ENCODE peak calls at places on chromosomes 13 and 19, in four cellular contexts. One of them, this sample, is unnamed.

GRCh38 chr13:44068737-44069136 is 189.0 kb downstream of the LACC1 start:
- DNase-seq in A549: peak; percentile 50
- DNase-seq in HepG2: no peak
- DNase-seq in K562: no peak
- DNase-seq in this sample: peak; percentile 86

GRCh38 chr13:96952592-96952991 is 41.7 kb downstream of the OXGR1 start:
- DNase-seq in K562: no peak
- DNase-seq in A549: no peak
- DNase-seq in HepG2: no peak
- DNase-seq in this sample: no peak

GRCh38 chr19:2422951-2423880 is 4.2 kb downstream of the TIMM13 start:
- DNase-seq in A549: no peak
- DNase-seq in K562: no peak
- DNase-seq in HepG2: no peak
- DNase-seq in this sample: no peak

GRCh38 chr13:100301418-100301817 is 212.5 kb downstream of the PCCA start:
- DNase-seq in A549: no peak
- DNase-seq in K562: no peak
- DNase-seq in HepG2: no peak
- DNase-seq in this sample: no peak

GRCh38 chr19:19062454-19063182 is 1.2 kb upstream of the SLC25A42 start:
- DNase-seq in A549: no peak
- DNase-seq in HepG2: peak; percentile 30
- DNase-seq in K562: no peak
- DNase-seq in this sample: peak; percentile 63

GRCh38 chr19:58531052-58531600 is 11.5 kb upstream of the ZBTB45 start:
- DNase-seq in K562: no peak
- DNase-seq in HepG2: no peak
- DNase-seq in A549: no peak
- DNase-seq in this sample: no peak

GRCh38 chr19:12772323-12772722 is 3.0 kb downstream of the HOOK2 start:
- DNase-seq in HepG2: no peak
- DNase-seq in K562: no peak
- DNase-seq in A549: no peak
- DNase-seq in this sample: no peak

GRCh38 chr13:22703601-22704209 is 477.1 kb upstream of the SGCG start:
- DNase-seq in HepG2: no peak
- DNase-seq in A549: no peak
- DNase-seq in K562: no peak
- DNase-seq in this sample: no peak

GRCh38 chr13:91087276-91087675 is 260.2 kb upstream of the MIR17HG start:
- DNase-seq in HepG2: no peak
- DNase-seq in A549: no peak
- DNase-seq in K562: no peak
- DNase-seq in this sample: no peak

GRCh38 chr13:113653264-113654174 is 4.5 kb downstream of the ATP4B start:
- DNase-seq in A549: no peak
- DNase-seq in HepG2: no peak
- DNase-seq in K562: no peak
- DNase-seq in this sample: no peak

GRCh38 chr19:5090780-5091575 is 122.1 kb downstream of the KDM4B start:
- DNase-seq in A549: no peak
- DNase-seq in K562: peak; percentile 87
- DNase-seq in HepG2: no peak
- DNase-seq in this sample: peak; percentile 15

GRCh38 chr19:2869618-2870017 is 2.5 kb downstream of the ZNF556 start:
- DNase-seq in HepG2: peak; percentile 57
- DNase-seq in A549: no peak
- DNase-seq in K562: no peak
- DNase-seq in this sample: no peak

GRCh38 chr13:25494708-25495411 is 123.1 kb downstream of the ATP8A2 start:
- DNase-seq in K562: no peak
- DNase-seq in A549: no peak
- DNase-seq in HepG2: no peak
- DNase-seq in this sample: no peak

GRCh38 chr13:41458939-41459753 is 1.8 kb downstream of the RGCC start:
- DNase-seq in HepG2: peak; percentile 30
- DNase-seq in A549: peak; percentile 49
- DNase-seq in K562: peak; percentile 51
- DNase-seq in this sample: peak; percentile 72

GRCh38 chr19:46634045-46634655 is 1.9 kb downstream of the GNG8 start:
- DNase-seq in A549: peak; percentile 96
- DNase-seq in K562: peak; percentile 98
- DNase-seq in HepG2: no peak
- DNase-seq in this sample: peak; percentile 64

GRCh38 chr19:48501446-48501960 is 10.1 kb downstream of the LMTK3 start:
- DNase-seq in K562: peak; percentile 93
- DNase-seq in A549: no peak
- DNase-seq in HepG2: peak; percentile 84
- DNase-seq in this sample: no peak

GRCh38 chr13:93723316-93723715 is 496.7 kb downstream of the GPC6 start:
- DNase-seq in HepG2: no peak
- DNase-seq in K562: no peak
- DNase-seq in A549: no peak
- DNase-seq in this sample: peak; percentile 55

GRCh38 chr13:45315520-45316167 is 25.3 kb downstream of the TPT1 start:
- DNase-seq in A549: no peak
- DNase-seq in K562: no peak
- DNase-seq in HepG2: no peak
- DNase-seq in this sample: no peak

GRCh38 chr13:28820099-28821051 is at the start of gene MTUS2:
- DNase-seq in K562: peak; percentile 68
- DNase-seq in A549: no peak
- DNase-seq in HepG2: no peak
- DNase-seq in this sample: no peak

GRCh38 chr19:3275583-3276340 is 51.3 kb downstream of the CELF5 start:
- DNase-seq in A549: peak; percentile 94
- DNase-seq in K562: peak; percentile 99
- DNase-seq in HepG2: peak; percentile 77
- DNase-seq in this sample: peak; percentile 60

GRCh38 chr13:106522898-106523525 is 12.4 kb downstream of the EFNB2 start:
- DNase-seq in K562: no peak
- DNase-seq in A549: no peak
- DNase-seq in HepG2: no peak
- DNase-seq in this sample: no peak

GRCh38 chr19:18193388-18194207 is 580 bp downstream of the MPV17L2 start:
- DNase-seq in HepG2: no peak
- DNase-seq in A549: no peak
- DNase-seq in K562: peak; percentile 56
- DNase-seq in this sample: no peak

GRCh38 chr19:4624733-4625362 is 14.5 kb upstream of the TNFAIP8L1 start:
- DNase-seq in HepG2: peak; percentile 66
- DNase-seq in A549: peak; percentile 79
- DNase-seq in K562: peak; percentile 43
- DNase-seq in this sample: peak; percentile 32

GRCh38 chr19:13705928-13706447 is 58.3 kb upstream of the MRI1 start:
- DNase-seq in HepG2: no peak
- DNase-seq in K562: peak; percentile 40
- DNase-seq in A549: no peak
- DNase-seq in this sample: no peak

GRCh38 chr19:30419581-30420180 is 47.5 kb downstream of the ZNF536 start:
- DNase-seq in K562: no peak
- DNase-seq in HepG2: no peak
- DNase-seq in A549: no peak
- DNase-seq in this sample: no peak
- TF ChIP-seq MAZ in K562: no peak
- TF ChIP-seq MAZ in HepG2: no peak
- TF ChIP-seq MAZ in A549: no peak
- TF ChIP-seq MAZ in this sample: no peak

GRCh38 chr13:98324105-98324504 is 147.0 kb upstream of the RNF113B start:
- DNase-seq in K562: no peak
- DNase-seq in A549: no peak
- DNase-seq in HepG2: no peak
- DNase-seq in this sample: no peak
- TF ChIP-seq USF2 in K562: no peak
- TF ChIP-seq USF2 in A549: no peak
- TF ChIP-seq USF2 in HepG2: no peak
- TF ChIP-seq USF2 in this sample: no peak

GRCh38 chr13:33547035-33547434 is 261.5 kb upstream of the STARD13 start:
- DNase-seq in HepG2: no peak
- DNase-seq in A549: no peak
- DNase-seq in K562: no peak
- DNase-seq in this sample: no peak

GRCh38 chr13:33543631-33544030 is 258.1 kb upstream of the STARD13 start:
- DNase-seq in A549: no peak
- DNase-seq in K562: no peak
- DNase-seq in HepG2: no peak
- DNase-seq in this sample: no peak

GRCh38 chr13:33544308-33544707 is 258.8 kb upstream of the STARD13 start:
- DNase-seq in A549: no peak
- DNase-seq in K562: no peak
- DNase-seq in HepG2: no peak
- DNase-seq in this sample: no peak

GRCh38 chr13:33543089-33543459 is 257.5 kb upstream of the STARD13 start:
- DNase-seq in A549: no peak
- DNase-seq in HepG2: no peak
- DNase-seq in K562: no peak
- DNase-seq in this sample: no peak

DNA sequence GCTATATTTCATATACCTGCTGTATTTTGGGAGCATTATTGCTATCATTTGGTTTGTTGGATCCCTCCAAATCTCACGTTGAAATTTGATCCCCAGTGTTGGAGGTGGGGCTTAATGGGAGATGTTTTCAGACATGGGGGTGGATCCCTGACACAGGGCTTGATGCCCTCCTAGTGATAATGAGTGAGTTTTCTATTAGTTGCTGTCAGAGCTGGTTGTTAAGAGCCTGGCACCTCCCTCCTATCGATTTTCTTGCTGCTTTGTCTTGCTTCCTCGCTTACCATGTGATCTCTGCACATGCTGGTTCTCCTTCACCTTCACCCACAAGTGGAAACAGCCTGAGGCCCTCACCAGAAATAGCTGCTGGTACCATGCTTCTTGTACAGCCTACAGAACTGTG is 259.9 kb upstream of the STARD13 start:
- DNase-seq in HepG2: no peak
- DNase-seq in K562: no peak
- DNase-seq in A549: no peak
- DNase-seq in this sample: no peak
- TF ChIP-seq MAZ in HepG2: no peak
- TF ChIP-seq MAZ in K562: no peak
- TF ChIP-seq MAZ in A549: no peak
- TF ChIP-seq MAZ in this sample: no peak

GRCh38 chr13:66207610-66208009 is 1022.5 kb downstream of the PCDH9 start:
- DNase-seq in HepG2: no peak
- DNase-seq in A549: no peak
- DNase-seq in K562: no peak
- DNase-seq in this sample: no peak

GRCh38 chr13:66208589-66208988 is 1021.5 kb downstream of the PCDH9 start:
- DNase-seq in A549: no peak
- DNase-seq in K562: no peak
- DNase-seq in HepG2: no peak
- DNase-seq in this sample: no peak

GRCh38 chr13:66212511-66212910 is 1017.6 kb downstream of the PCDH9 start:
- DNase-seq in HepG2: no peak
- DNase-seq in A549: no peak
- DNase-seq in K562: no peak
- DNase-seq in this sample: no peak

GRCh38 chr13:66214467-66214866 is 1015.7 kb downstream of the PCDH9 start:
- DNase-seq in A549: no peak
- DNase-seq in HepG2: no peak
- DNase-seq in K562: no peak
- DNase-seq in this sample: no peak

GRCh38 chr13:66210677-66211076 is 1019.5 kb downstream of the PCDH9 start:
- DNase-seq in K562: no peak
- DNase-seq in HepG2: no peak
- DNase-seq in A549: peak; percentile 44
- DNase-seq in this sample: peak; percentile 91
- TF ChIP-seq USF2 in K562: no peak
- TF ChIP-seq USF2 in HepG2: no peak
- TF ChIP-seq USF2 in A549: no peak
- TF ChIP-seq USF2 in this sample: no peak

GRCh38 chr13:80273717-80274116 is 67.2 kb downstream of the SPRY2 start:
- DNase-seq in K562: no peak
- DNase-seq in A549: no peak
- DNase-seq in HepG2: no peak
- DNase-seq in this sample: no peak

GRCh38 chr13:80278706-80279105 is 62.2 kb downstream of the SPRY2 start:
- DNase-seq in A549: no peak
- DNase-seq in K562: no peak
- DNase-seq in HepG2: no peak
- DNase-seq in this sample: no peak

GRCh38 chr13:80274643-80275042 is 66.3 kb downstream of the SPRY2 start:
- DNase-seq in K562: no peak
- DNase-seq in HepG2: no peak
- DNase-seq in A549: no peak
- DNase-seq in this sample: peak; percentile 2

DNA sequence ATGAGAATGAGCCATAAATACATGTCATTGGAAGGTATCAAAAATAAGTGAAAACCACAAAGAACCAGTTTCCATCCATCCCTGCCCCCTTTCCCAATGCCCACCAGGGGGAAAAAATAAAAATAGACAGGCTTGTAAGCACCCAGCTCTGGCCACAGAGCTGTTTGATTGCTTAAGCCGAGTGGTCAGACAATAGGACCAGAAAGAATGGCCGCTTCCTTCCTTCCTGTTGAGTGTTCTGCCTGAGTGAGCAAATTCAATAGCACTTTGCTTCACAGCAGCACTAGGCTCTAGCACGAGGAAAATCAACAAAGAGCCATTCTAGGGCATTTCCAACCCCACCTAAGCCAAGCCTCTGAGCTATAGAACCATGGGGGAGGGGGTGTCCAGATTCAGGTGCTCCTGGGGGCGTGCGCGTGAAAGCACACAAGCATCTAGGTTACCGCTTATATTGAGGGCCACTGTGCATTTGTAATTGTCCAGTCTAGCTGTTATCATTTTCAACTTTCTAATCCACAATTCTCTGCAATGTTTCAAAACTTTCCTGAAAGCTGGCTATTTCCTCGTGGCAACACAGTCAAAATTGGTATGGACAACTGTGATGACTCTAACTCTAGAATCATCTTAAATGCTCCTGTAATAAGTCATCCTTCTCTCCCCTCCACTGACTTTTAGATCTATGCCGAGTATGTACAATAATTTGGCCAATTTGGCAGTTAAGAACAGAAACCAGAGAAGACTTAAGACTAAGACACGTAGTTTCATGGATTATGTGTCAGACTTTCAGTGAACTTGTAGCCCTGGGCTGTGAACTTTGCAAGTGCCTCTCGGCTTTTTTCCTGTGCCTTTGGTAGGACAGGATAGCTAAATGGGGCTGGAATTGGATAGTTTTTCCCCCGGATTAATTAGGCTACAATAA is 64.3 kb downstream of the SPRY2 start:
- DNase-seq in K562: no peak
- DNase-seq in HepG2: peak; percentile 15
- DNase-seq in A549: no peak
- DNase-seq in this sample: peak; percentile 23
- TF ChIP-seq MAZ in K562: no peak
- TF ChIP-seq MAZ in HepG2: no peak
- TF ChIP-seq MAZ in A549: no peak
- TF ChIP-seq MAZ in this sample: no peak

GRCh38 chr13:109844396-109844795 is 58.0 kb upstream of the IRS2 start:
- DNase-seq in A549: no peak
- DNase-seq in HepG2: no peak
- DNase-seq in K562: no peak
- DNase-seq in this sample: peak; percentile 73
- TF ChIP-seq USF2 in A549: no peak
- TF ChIP-seq USF2 in HepG2: no peak
- TF ChIP-seq USF2 in K562: no peak
- TF ChIP-seq USF2 in this sample: no peak